ENCODE peak calls at places on chromosome 16, in six cellular contexts. Y, H, M, U, A and G are unnamed samples.

GRCh38 chr16:16109453-16110110 is 113.7 kb downstream of the ABCC6 start:
- DNase-seq in Y (no peak), H (no peak), M (no peak), U (peak; percentile 48), A (no peak), G (no peak)

GRCh38 chr16:29675811-29676643 is 3.0 kb upstream of the QPRT start:
- DNase-seq in Y (no peak), H (no peak), M (no peak), U (peak; percentile 70), A (peak; percentile 70), G (peak; percentile 19)

GRCh38 chr16:24731722-24732419 is 2.4 kb downstream of the TNRC6A start:
- DNase-seq in Y (no peak), H (no peak), M (no peak), U (no peak), A (no peak), G (peak; percentile 7)

GRCh38 chr16:83113317-83113716 is 486.5 kb downstream of the CDH13 start:
- DNase-seq in Y (no peak), H (no peak), M (peak; percentile 7), U (peak; percentile 62), A (peak; percentile 59), G (no peak)

GRCh38 chr16:50234771-50235556 is 31.4 kb upstream of the ADCY7 start:
- DNase-seq in Y (no peak), H (no peak), M (no peak), U (no peak), A (no peak), G (no peak)

GRCh38 chr16:80993293-80993691 is 13.4 kb downstream of the CMC2 start:
- DNase-seq in Y (no peak), H (no peak), M (no peak), U (no peak), A (no peak), G (no peak)

GRCh38 chr16:71421911-71422310 is 19.9 kb downstream of the TLE7 start:
- DNase-seq in Y (no peak), H (no peak), M (no peak), U (peak; percentile 69), A (peak; percentile 49), G (no peak)

GRCh38 chr16:81558444-81559175 is 114.0 kb downstream of the CMIP start:
- DNase-seq in Y (no peak), H (no peak), M (peak; percentile 11), U (no peak), A (peak; percentile 24), G (no peak)

GRCh38 chr16:27363797-27364196 is 38.2 kb upstream of the IL21R start:
- DNase-seq in Y (no peak), H (no peak), M (no peak), U (no peak), A (no peak), G (no peak)

GRCh38 chr16:81889896-81890634 is 111.0 kb downstream of the PLCG2 start:
- DNase-seq in Y (no peak), H (peak; percentile 26), M (peak; percentile 3), U (peak; percentile 74), A (peak; percentile 69), G (peak; percentile 30)

GRCh38 chr16:5186381-5186903 is 88.8 kb upstream of the EEF2KMT start:
- DNase-seq in Y (no peak), H (no peak), M (no peak), U (no peak), A (no peak), G (no peak)

GRCh38 chr16:30350134-30350871 is 4.8 kb downstream of the CD2BP2 start:
- DNase-seq in Y (no peak), H (no peak), M (no peak), U (no peak), A (no peak), G (no peak)

GRCh38 chr16:74736531-74737157 is 36.0 kb upstream of the MLKL start:
- DNase-seq in Y (no peak), H (no peak), M (no peak), U (no peak), A (no peak), G (no peak)

GRCh38 chr16:3998793-3999478 is 117.3 kb downstream of the ADCY9 start:
- DNase-seq in Y (no peak), H (no peak), M (no peak), U (no peak), A (no peak), G (no peak)

GRCh38 chr16:27512061-27512460 is 37.7 kb downstream of the GTF3C1 start:
- DNase-seq in Y (no peak), H (no peak), M (no peak), U (no peak), A (no peak), G (no peak)

GRCh38 chr16:83066881-83067280 is 440.1 kb downstream of the CDH13 start:
- DNase-seq in Y (no peak), H (no peak), M (no peak), U (no peak), A (no peak), G (no peak)

GRCh38 chr16:13478991-13479390 is 441.0 kb upstream of the ERCC4 start:
- DNase-seq in Y (no peak), H (no peak), M (no peak), U (no peak), A (peak; percentile 39), G (no peak)

GRCh38 chr16:58467915-58468314 is 32.0 kb upstream of the NDRG4 start:
- DNase-seq in Y (no peak), H (no peak), M (no peak), U (no peak), A (no peak), G (no peak)

GRCh38 chr16:67807148-67807682 is 526 bp downstream of the TSNAXIP1 start:
- DNase-seq in Y (no peak), H (no peak), M (no peak), U (no peak), A (no peak), G (no peak)

GRCh38 chr16:12235110-12235509 is 258.6 kb downstream of the SNX29 start:
- DNase-seq in Y (no peak), H (no peak), M (peak; percentile 5), U (no peak), A (no peak), G (no peak)

GRCh38 chr16:80806957-80807356 is 2.6 kb upstream of the CDYL2 start:
- DNase-seq in Y (no peak), H (peak; percentile 51), M (no peak), U (no peak), A (no peak), G (peak; percentile 26)

GRCh38 chr16:85433477-85433876 is 179.6 kb upstream of the GSE1 start:
- DNase-seq in Y (no peak), H (no peak), M (no peak), U (no peak), A (no peak), G (no peak)

GRCh38 chr16:56539667-56540066 is 19.8 kb upstream of the BBS2 start:
- DNase-seq in Y (no peak), H (no peak), M (no peak), U (no peak), A (no peak), G (no peak)

GRCh38 chr16:17414916-17415315 is 55.8 kb downstream of the XYLT1 start:
- DNase-seq in Y (no peak), H (no peak), M (no peak), U (no peak), A (no peak), G (no peak)

GRCh38 chr16:67441289-67441753 is 10.4 kb downstream of the HSD11B2 start:
- DNase-seq in Y (no peak), H (no peak), M (peak; percentile 36), U (no peak), A (no peak), G (no peak)

GRCh38 chr16:69037373-69038160 is 67.9 kb upstream of the HAS3 start:
- DNase-seq in Y (no peak), H (no peak), M (no peak), U (no peak), A (no peak), G (no peak)

GRCh38 chr16:2784536-2785100 is 2.7 kb downstream of the PRSS33 start:
- DNase-seq in Y (no peak), H (no peak), M (no peak), U (no peak), A (no peak), G (no peak)

GRCh38 chr16:50372611-50373344 is 4.0 kb upstream of the BRD7 start:
- DNase-seq in Y (no peak), H (no peak), M (peak; percentile 23), U (no peak), A (no peak), G (no peak)

GRCh38 chr16:9053006-9053601 is 38.3 kb upstream of the HAPSTR1 start:
- DNase-seq in Y (no peak), H (no peak), M (peak; percentile 0), U (peak; percentile 87), A (peak; percentile 95), G (no peak)

GRCh38 chr16:76676356-76676755 is 399.2 kb downstream of the CNTNAP4 start:
- DNase-seq in Y (no peak), H (no peak), M (no peak), U (no peak), A (no peak), G (no peak)

GRCh38 chr16:85712841-85713240 is 24.1 kb upstream of the GINS2 start:
- DNase-seq in Y (no peak), H (no peak), M (no peak), U (no peak), A (peak; percentile 43), G (no peak)

GRCh38 chr16:47064775-47065174 is 79.0 kb downstream of the NETO2 start:
- DNase-seq in Y (no peak), H (no peak), M (no peak), U (no peak), A (no peak), G (no peak)

GRCh38 chr16:87765776-87766484 is at the start of gene KLHDC4:
- DNase-seq in Y (peak; percentile 68), H (peak; percentile 86), M (peak; percentile 73), U (peak; percentile 93), A (peak; percentile 92), G (peak; percentile 85)

GRCh38 chr16:67546761-67547422 is 15.4 kb upstream of the CTCF start:
- DNase-seq in Y (no peak), H (peak; percentile 61), M (peak; percentile 11), U (peak; percentile 93), A (peak; percentile 86), G (peak; percentile 62)

GRCh38 chr16:85369741-85370528 is 243.2 kb upstream of the GSE1 start:
- DNase-seq in Y (no peak), H (peak; percentile 6), M (no peak), U (peak; percentile 93), A (peak; percentile 67), G (no peak)

GRCh38 chr16:80323808-80324195 is 217.0 kb upstream of the DYNLRB2 start:
- DNase-seq in Y (no peak), H (no peak), M (no peak), U (peak; percentile 12), A (no peak), G (no peak)

GRCh38 chr16:51326131-51326856 is 175.2 kb upstream of the SALL1 start:
- DNase-seq in Y (no peak), H (no peak), M (no peak), U (no peak), A (no peak), G (no peak)